ENCODE peak calls at places on chromosomes 1 and 21, in seven cellular contexts. S is brain microvascular endothelial cell; G is neural progenitor cell; T is CD4-positive, CD25-positive, alpha-beta regulatory T cell; A is AG09309; N is bronchial epithelial cell; E is fibroblast of pulmonary artery. L is an unnamed sample.

GRCh38 chr1:91647061-91647460 is 146.4 kb downstream of the CDC7 start:
- DNase-seq in E (no peak), S (no peak), G (no peak), A (no peak), N (no peak), T (no peak), L (peak)

GRCh38 chr1:240190881-240191385 is 99.2 kb downstream of the FMN2 start:
- DNase-seq in T (no peak), E (peak), S (peak), G (peak), A (peak), N (peak), L (peak)

GRCh38 chr1:210262167-210262896 is 29.7 kb downstream of the SERTAD4 start:
- DNase-seq in A (peak), T (no peak), N (no peak), E (peak), G (no peak), S (peak), L (no peak)

GRCh38 chr1:89277725-89278124 is 5.1 kb upstream of the GBP5 start:
- DNase-seq in G (no peak), S (no peak), A (no peak), E (peak), T (no peak), N (peak), L (no peak)

GRCh38 chr1:3568815-3569435 is 42.4 kb downstream of the MEGF6 start:
- DNase-seq in N (no peak), S (no peak), T (no peak), G (no peak), E (no peak), A (no peak), L (no peak)

GRCh38 chr1:186605762-186606350 is 74.4 kb downstream of the PTGS2 start:
- DNase-seq in T (no peak), N (peak), S (peak), G (peak), E (peak), A (peak), L (peak)

GRCh38 chr1:69913967-69914366 is 291.4 kb downstream of the LRRC40 start:
- DNase-seq in G (no peak), N (no peak), A (peak), T (no peak), E (peak), S (peak), L (no peak)

GRCh38 chr1:63913533-63913932 is 139.7 kb downstream of the ROR1 start:
- DNase-seq in A (no peak), N (no peak), G (no peak), S (no peak), T (no peak), E (no peak), L (no peak)

GRCh38 chr1:82086739-82087138 is 286.0 kb downstream of the ADGRL2 start:
- DNase-seq in A (no peak), N (peak), T (no peak), S (peak), E (no peak), G (no peak), L (no peak)

GRCh38 chr21:45994086-45994661 is 12.6 kb downstream of the COL6A1 start:
- DNase-seq in G (no peak), E (no peak), N (no peak), T (peak), A (no peak), S (no peak), L (no peak)

GRCh38 chr1:3234281-3234680 is 165.3 kb downstream of the PRDM16 start:
- DNase-seq in A (no peak), T (no peak), G (no peak), N (no peak), E (no peak), S (no peak), L (no peak)

GRCh38 chr1:2099871-2100774 is 49.9 kb downstream of the PRKCZ start:
- DNase-seq in G (no peak), A (no peak), S (no peak), T (no peak), E (no peak), N (no peak), L (no peak)

GRCh38 chr1:112396668-112397025 is 633 bp downstream of the CTTNBP2NL start:
- DNase-seq in A (no peak), G (peak), S (no peak), T (no peak), N (peak), E (peak), L (no peak)

GRCh38 chr1:206769331-206769731 is 1.2 kb upstream of the IL19 start:
- DNase-seq in N (no peak), G (no peak), E (no peak), S (no peak), T (no peak), A (no peak), L (peak)

GRCh38 chr1:92482665-92483441 is 3.9 kb downstream of the GFI1 start:
- DNase-seq in N (no peak), S (no peak), T (no peak), G (peak), A (no peak), E (no peak), L (no peak)

GRCh38 chr21:44778499-44778911 is 23.1 kb downstream of the UBE2G2 start:
- DNase-seq in S (no peak), E (no peak), N (no peak), T (no peak), G (no peak), A (no peak), L (no peak)

GRCh38 chr1:109307363-109308021 is 681 bp upstream of the MYBPHL start:
- DNase-seq in A (no peak), N (no peak), E (no peak), S (no peak), T (no peak), G (peak), L (no peak)

GRCh38 chr1:119909890-119910596 is 13.7 kb upstream of the ADAM30 start:
- DNase-seq in T (no peak), E (no peak), N (no peak), G (no peak), A (no peak), S (no peak), L (no peak)

GRCh38 chr1:1361982-1362423 is 3.6 kb upstream of the MXRA8 start:
- DNase-seq in S (peak), T (no peak), G (no peak), E (peak), A (no peak), N (no peak), L (no peak)

GRCh38 chr1:32311709-32312393 is 20.0 kb downstream of the HDAC1 start:
- DNase-seq in G (no peak), T (no peak), A (no peak), S (no peak), E (no peak), N (no peak), L (no peak)

GRCh38 chr1:159141584-159142518 is 29.6 kb upstream of the CADM3 start:
- DNase-seq in G (peak), S (peak), A (peak), T (no peak), N (no peak), E (peak), L (no peak)

GRCh38 chr1:219837274-219837993 is 90.9 kb downstream of the SLC30A10 start:
- DNase-seq in N (peak), E (peak), A (peak), T (no peak), G (peak), S (peak), L (peak)

GRCh38 chr1:203265541-203265940 is 36.1 kb upstream of the CHIT1 start:
- DNase-seq in G (no peak), E (no peak), A (no peak), T (no peak), S (no peak), N (peak), L (no peak)

GRCh38 chr1:15056515-15057285 is 96.8 kb upstream of the TMEM51 start:
- DNase-seq in E (peak), G (no peak), A (peak), T (no peak), N (peak), S (peak), L (no peak)

GRCh38 chr1:186994816-186995361 is 166.1 kb downstream of the PLA2G4A start:
- DNase-seq in E (no peak), A (no peak), N (no peak), T (no peak), G (no peak), S (no peak), L (no peak)

GRCh38 chr1:226111865-226112395 is 49.4 kb downstream of the H3-3A start:
- DNase-seq in G (peak), E (no peak), N (no peak), S (no peak), A (no peak), T (no peak), L (no peak)

GRCh38 chr1:119141660-119142059 is 1.2 kb upstream of the WARS2 start:
- DNase-seq in E (no peak), N (no peak), G (no peak), T (no peak), A (no peak), S (no peak), L (no peak)

GRCh38 chr1:244104309-244105060 is 53.4 kb downstream of the ZBTB18 start:
- DNase-seq in S (peak), G (no peak), A (peak), N (no peak), T (no peak), E (peak), L (no peak)
- H3K4me3 ChIP-seq in S (no peak), G (no peak), A (no peak), N (no peak), T (no peak), E (no peak), L (no peak)

DNA sequence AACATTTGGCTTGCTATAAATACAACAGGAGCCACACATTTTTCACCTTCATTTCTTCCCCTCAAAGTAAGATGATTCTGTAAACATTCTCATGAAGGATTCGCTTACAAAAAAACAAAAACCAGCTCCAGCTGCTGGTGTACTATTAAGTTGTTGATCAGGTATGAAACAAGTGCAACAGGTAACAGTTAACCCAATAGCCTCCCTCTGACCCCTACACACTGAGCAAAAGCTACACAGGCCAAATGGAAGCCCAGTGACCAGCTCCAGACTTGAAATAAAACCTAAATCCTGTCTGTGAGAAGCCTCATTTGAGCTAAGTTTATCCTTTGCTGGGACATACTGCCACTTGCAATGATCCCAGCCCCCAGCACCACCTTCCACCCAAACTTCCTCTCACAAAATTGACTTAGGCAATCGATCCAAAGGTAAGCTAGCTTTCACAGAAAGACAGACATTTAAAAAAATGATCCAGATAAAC is 991 bp downstream of the TIAM1 start:
- DNase-seq in S (no peak), E (no peak), T (no peak), A (no peak), G (no peak), N (no peak), L (no peak)
- H3K4me3 ChIP-seq in S (peak), E (peak), T (peak), A (peak), G (peak), N (peak), L (no peak)

GRCh38 chr1:235160965-235161684 is at the start of gene RBM34:
- DNase-seq in T (peak), G (peak), S (peak), N (peak), E (peak), A (peak), L (peak)
- H3K4me3 ChIP-seq in T (peak), G (peak), S (peak), N (peak), E (peak), A (peak), L (peak)

GRCh38 chr1:116033322-116033721 is 57.0 kb downstream of the SLC22A15 start:
- DNase-seq in E (no peak), A (no peak), G (peak), N (peak), S (no peak), T (no peak), L (no peak)
- H3K4me3 ChIP-seq in E (no peak), A (no peak), G (peak), N (no peak), S (no peak), T (no peak), L (no peak)

GRCh38 chr1:44524180-44524579 is 119.1 kb downstream of the RNF220 start:
- DNase-seq in G (peak), T (no peak), E (no peak), N (no peak), A (no peak), S (no peak), L (no peak)
- H3K4me3 ChIP-seq in G (peak), T (no peak), E (no peak), N (no peak), A (no peak), S (no peak), L (no peak)

GRCh38 chr1:6450005-6450450 is 15.9 kb downstream of the TNFRSF25 start:
- DNase-seq in S (no peak), T (no peak), E (no peak), N (no peak), A (no peak), G (no peak), L (no peak)

GRCh38 chr1:6447016-6447817 is 18.8 kb downstream of the TNFRSF25 start:
- DNase-seq in E (no peak), S (no peak), G (peak), T (no peak), N (no peak), A (no peak), L (no peak)

GRCh38 chr1:6448749-6449631 is 17.0 kb downstream of the TNFRSF25 start:
- DNase-seq in A (no peak), S (no peak), N (no peak), T (no peak), E (no peak), G (peak), L (no peak)

GRCh38 chr1:6446665-6447015 is 19.3 kb downstream of the TNFRSF25 start:
- DNase-seq in N (no peak), G (no peak), T (no peak), E (no peak), S (no peak), A (no peak), L (no peak)

GRCh38 chr1:6447818-6448748 is 17.9 kb downstream of the TNFRSF25 start:
- DNase-seq in G (peak), S (no peak), A (no peak), T (peak), E (no peak), N (no peak), L (no peak)
- H3K4me3 ChIP-seq in G (peak), S (no peak), A (no peak), T (no peak), E (no peak), N (no peak), L (no peak)

DNA sequence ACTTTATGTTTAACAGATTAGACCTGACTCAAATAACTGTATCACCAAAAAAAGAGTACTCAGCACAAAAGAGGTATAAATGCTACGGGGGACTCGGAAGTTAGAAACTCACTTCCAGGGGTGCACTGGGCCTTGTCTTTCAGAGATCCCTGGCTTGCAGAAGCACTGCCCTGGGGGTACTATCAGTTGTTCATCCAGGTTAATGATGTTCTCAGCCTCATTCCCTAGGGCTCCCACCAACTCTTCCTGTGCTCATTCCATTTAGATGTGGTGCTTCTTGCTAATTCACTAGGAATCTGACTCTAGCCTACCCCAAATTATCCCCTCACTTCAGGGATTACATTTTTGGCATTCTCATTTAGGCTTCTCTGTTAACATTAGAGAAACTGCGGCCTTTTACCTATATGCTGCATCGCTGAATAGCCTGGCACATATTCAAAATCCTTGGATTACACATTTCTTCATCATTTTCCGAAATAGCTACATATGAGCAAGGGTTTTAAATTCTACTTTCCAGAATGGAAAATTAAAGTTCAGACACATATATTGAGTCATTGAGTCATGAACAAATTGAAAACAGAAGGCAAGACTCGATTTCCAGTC is 338.5 kb downstream of the KCTD3 start:
- DNase-seq in T (no peak), G (no peak), A (no peak), E (no peak), S (no peak), N (no peak), L (no peak)
- H3K4me3 ChIP-seq in T (no peak), G (no peak), A (no peak), E (no peak), S (no peak), N (no peak), L (no peak)

DNA sequence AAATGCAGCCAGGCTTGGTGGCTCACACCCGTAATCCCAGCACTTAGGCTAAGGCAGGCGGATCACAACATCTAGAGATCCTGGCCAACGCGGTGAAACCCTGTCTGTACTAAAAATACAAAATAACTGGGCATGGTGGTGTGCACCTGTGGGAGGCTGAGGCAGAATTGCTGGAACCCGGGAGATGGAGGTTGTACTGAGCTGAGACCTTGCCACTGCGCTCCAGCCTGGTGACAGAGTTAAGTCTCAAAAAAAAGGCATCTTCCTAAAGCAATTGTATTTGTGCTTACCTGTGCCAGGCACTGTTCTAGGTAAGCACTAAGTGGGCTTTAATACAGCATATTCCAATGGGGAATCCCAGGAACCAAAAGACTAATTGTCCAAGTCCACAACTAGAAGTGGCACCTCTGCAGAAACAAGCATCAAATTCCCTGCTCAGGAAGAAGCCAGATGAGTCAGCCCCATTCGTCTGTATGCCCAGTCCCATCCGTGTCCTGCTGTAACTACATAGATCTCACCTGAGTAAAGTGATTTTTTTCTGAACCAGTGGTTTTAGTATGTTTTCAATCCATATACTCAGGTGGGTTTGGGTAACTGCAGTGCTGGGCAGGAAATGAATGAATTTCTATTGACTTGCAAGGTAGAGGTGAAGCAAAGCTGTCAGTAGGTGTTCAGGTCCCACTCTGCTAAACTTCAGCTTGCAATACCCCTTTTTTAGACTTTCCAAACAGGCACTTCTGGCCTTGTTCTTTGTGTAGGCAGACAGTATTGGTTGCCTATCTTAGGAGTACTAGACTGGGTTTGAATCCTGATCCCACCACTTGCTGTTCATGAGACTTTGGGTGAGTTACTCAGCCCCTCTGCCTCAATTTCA is 4.7 kb downstream of the RCC1 start:
- DNase-seq in G (no peak), T (no peak), S (no peak), A (no peak), E (no peak), N (peak), L (peak)
- H3K4me3 ChIP-seq in G (no peak), T (peak), S (peak), A (no peak), E (peak), N (no peak), L (no peak)

DNA sequence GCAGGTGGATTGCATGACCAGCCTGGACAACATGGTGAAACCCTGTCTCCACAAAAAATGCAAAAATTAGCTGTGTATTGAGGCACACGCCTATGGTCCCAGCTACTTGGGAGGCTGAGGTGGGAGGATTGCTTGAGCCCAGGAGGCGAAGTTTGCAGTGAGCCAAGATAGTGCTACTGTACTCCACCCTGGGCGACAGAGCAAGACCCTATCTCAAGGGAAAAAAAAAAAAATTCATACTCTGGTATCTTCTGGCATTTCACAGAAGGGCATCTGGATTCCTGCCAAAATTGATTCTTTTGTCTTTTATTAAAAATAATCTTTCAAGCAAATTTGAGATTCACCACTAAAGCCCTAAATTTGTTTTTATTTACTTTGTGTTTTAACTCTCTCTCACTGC is 19.2 kb downstream of the CLIC4 start:
- DNase-seq in G (no peak), E (no peak), A (no peak), N (no peak), T (no peak), S (no peak), L (no peak)
- H3K4me3 ChIP-seq in G (no peak), E (no peak), A (no peak), N (no peak), T (no peak), S (no peak), L (no peak)